ENCODE peak calls at places on chromosomes 4 and X, in ten cellular contexts. T is gastrocnemius medialis, N is right cardiac atrium, D is aorta, B is neuronal stem cell, Z is adrenal gland, F is A549, R is H1, G is breast epithelium, Q is left ventricle myocardium inferior. O is an unnamed sample.

GRCh38 chr4:84041426-84041825 is 457.7 kb downstream of the NKX6-1 start:
- DNase-seq in T (no peak), N (no peak), D (no peak), B (no peak), Z (no peak), F (no peak), R (no peak), G (no peak), Q (no peak), O (no peak)

GRCh38 chr4:99459546-99460042 is 24.5 kb upstream of the ADH7 start:
- DNase-seq in T (no peak), N (no peak), D (no peak), B (no peak), Z (no peak), F (no peak), R (no peak), G (no peak), Q (no peak), O (no peak)

GRCh38 chr4:24564488-24564887 is 19.9 kb downstream of the DHX15 start:
- DNase-seq in T (no peak), N (no peak), D (no peak), B (no peak), Z (no peak), F (no peak), R (no peak), G (no peak), Q (no peak), O (no peak)

GRCh38 chr4:1243451-1244080 is 5.4 kb downstream of the CTBP1 start:
- DNase-seq in T (no peak), N (no peak), D (peak; percentile 73), B (no peak), Z (peak; percentile 45), F (no peak), R (peak; percentile 42), G (no peak), Q (peak; percentile 14), O (peak; percentile 61)

GRCh38 chrX:6325437-6325836 is 96.8 kb upstream of the NLGN4X start:
- DNase-seq in T (no peak), N (no peak), D (no peak), B (no peak), Z (no peak), F (no peak), R (no peak), G (no peak), Q (no peak), O (no peak)

GRCh38 chr4:112813790-112814189 is 176.8 kb downstream of the LARP7 start:
- DNase-seq in T (no peak), N (no peak), D (no peak), B (peak; percentile 32), Z (no peak), F (no peak), R (no peak), G (no peak), Q (no peak), O (no peak)

GRCh38 chrX:126770179-126770578 is 49.4 kb upstream of the PRR32 start:
- DNase-seq in T (no peak), N (no peak), D (no peak), B (peak; percentile 6), Z (peak; percentile 49), F (peak; percentile 1), R (no peak), G (no peak), Q (no peak), O (no peak)

GRCh38 chr4:159070742-159071141 is 32.1 kb upstream of the RAPGEF2 start:
- DNase-seq in T (no peak), N (no peak), D (no peak), B (no peak), Z (no peak), F (no peak), R (no peak), G (no peak), Q (no peak), O (no peak)

GRCh38 chr4:185774076-185774731 is 37.8 kb downstream of the SORBS2 start:
- DNase-seq in T (no peak), N (no peak), D (no peak), B (no peak), Z (no peak), F (no peak), R (no peak), G (no peak), Q (no peak), O (no peak)
- H3K4me3 ChIP-seq in T (peak overlapping the region; percentile 21), N (peak overlapping the region; percentile 76), D (peak overlapping the region; percentile 71), B (no peak overlapping the region), Z (no peak overlapping the region), F (no peak overlapping the region), R (peak overlapping the region; percentile 22), G (peak overlapping the region; percentile 40), Q (peak overlapping the region; percentile 65), O (peak overlapping the region; percentile 49)

DNA sequence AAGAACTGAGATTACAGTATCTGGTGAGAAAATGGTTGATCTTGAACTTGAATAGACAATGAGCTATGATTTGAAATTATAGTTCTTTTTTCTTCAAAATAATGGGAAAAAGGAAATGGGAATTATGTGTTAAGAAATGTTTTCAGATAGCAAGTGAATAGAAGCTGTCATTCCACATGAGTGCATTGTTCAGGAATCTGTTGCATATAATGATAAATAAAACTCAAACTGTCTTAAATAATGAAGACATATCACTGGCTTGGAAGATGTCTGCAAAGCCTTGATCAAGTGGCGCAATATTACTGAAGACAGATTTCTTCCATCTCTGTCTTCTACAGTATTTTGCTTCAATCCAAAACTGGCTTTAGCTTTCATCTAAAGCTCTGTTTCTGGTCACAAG is 479.3 kb upstream of the ZFP42 start:
- DNase-seq in T (no peak), N (no peak), D (no peak), B (no peak), Z (no peak), F (no peak), R (no peak), G (no peak), Q (no peak), O (no peak)
- H3K27ac ChIP-seq in T (no peak overlapping the region), N (no peak overlapping the region), D (no peak overlapping the region), B (no peak overlapping the region), Z (no peak overlapping the region), F (no peak overlapping the region), R (no peak overlapping the region), G (no peak overlapping the region), Q (no peak overlapping the region), O (no peak overlapping the region)

DNA sequence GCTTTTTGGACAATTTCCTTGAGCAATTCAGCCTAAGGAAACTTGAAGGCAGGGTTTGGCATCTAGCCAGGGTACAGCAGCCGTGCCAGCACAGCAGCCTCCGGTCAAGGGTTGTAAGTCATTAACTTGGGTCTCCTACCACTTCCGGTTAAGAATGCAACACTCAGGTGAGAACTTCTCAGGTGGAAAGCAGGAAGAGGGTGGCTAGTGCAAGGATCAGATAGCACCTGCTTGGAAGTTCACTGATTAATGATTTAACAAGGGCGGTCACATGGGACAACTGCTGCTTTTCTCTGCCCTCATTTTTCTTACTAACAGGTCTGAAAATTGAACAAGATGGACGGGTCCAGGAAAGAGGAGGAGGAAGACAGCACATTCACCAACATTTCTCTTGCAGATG is 30.1 kb upstream of the SCOC start:
- DNase-seq in T (no peak), N (peak; percentile 31), D (no peak), B (no peak), Z (peak; percentile 58), F (peak; percentile 15), R (no peak), G (no peak), Q (no peak), O (no peak)
- H3K4me3 ChIP-seq in T (no peak overlapping the region), N (no peak overlapping the region), D (no peak overlapping the region), B (no peak overlapping the region), Z (no peak overlapping the region), F (peak overlapping the region; percentile 20), R (no peak overlapping the region), G (no peak overlapping the region), Q (no peak overlapping the region), O (no peak overlapping the region)

GRCh38 chr4:39706829-39707511 is 9.0 kb downstream of the UBE2K start:
- DNase-seq in T (no peak), N (no peak), D (peak; percentile 68), B (no peak), Z (peak; percentile 49), F (no peak), R (peak; percentile 44), G (no peak), Q (no peak), O (no peak)
- H3K27ac ChIP-seq in T (peak overlapping the region; percentile 61), N (no peak overlapping the region), D (no peak overlapping the region), B (peak overlapping the region; percentile 39), Z (no peak overlapping the region), F (no peak overlapping the region), R (no peak overlapping the region), G (no peak overlapping the region), Q (peak overlapping the region; percentile 56), O (peak overlapping the region; percentile 59)

GRCh38 chr4:153785830-153786721 is 2.8 kb downstream of the SFRP2 start:
- DNase-seq in T (no peak), N (no peak), D (no peak), B (no peak), Z (no peak), F (no peak), R (no peak), G (no peak), Q (no peak), O (no peak)
- H3K4me3 ChIP-seq in T (no peak overlapping the region), N (no peak overlapping the region), D (no peak overlapping the region), B (peak overlapping the region; percentile 86), Z (no peak overlapping the region), F (no peak overlapping the region), R (peak overlapping the region; percentile 94), G (peak overlapping the region; percentile 59), Q (no peak overlapping the region), O (no peak overlapping the region)

DNA sequence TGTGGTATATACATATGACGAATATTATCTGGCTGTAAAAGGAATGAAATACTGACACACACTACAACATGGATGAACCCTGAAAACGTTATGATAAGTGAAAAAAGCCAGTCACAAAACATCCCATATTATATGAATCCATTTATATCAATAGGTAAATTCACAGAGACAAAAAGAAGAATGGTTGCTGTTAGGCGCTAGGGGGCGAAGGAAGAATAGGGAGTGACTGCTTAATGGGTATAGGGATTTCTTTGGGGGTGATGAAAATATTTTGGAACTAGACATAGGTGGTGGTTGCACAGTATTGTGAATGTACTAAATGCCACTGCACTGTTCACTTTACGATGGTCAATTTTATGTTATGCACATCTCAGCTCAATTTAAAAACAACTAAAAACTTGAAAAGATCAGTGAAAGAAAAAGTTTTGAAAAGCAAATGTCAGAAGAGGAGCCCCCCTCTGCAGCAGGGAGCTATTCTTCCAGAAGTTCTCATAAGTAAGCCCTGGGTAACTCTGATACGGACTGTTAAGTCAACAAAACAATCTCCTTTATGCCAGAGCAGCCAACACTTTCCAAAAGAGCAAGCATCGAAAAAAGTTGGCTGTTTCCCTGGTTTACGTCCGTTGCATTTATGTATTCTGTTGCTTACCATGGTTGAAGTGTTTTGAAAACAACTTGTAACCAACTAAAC is 96.3 kb upstream of the EGFL6 start:
- DNase-seq in T (no peak), N (no peak), D (no peak), B (no peak), Z (no peak), F (no peak), R (no peak), G (no peak), Q (no peak), O (no peak)
- H3K27ac ChIP-seq in T (peak overlapping the region; percentile 43), N (no peak overlapping the region), D (peak overlapping the region; percentile 1), B (peak overlapping the region; percentile 34), Z (no peak overlapping the region), F (no peak overlapping the region), R (no peak overlapping the region), G (peak overlapping the region; percentile 31), Q (peak overlapping the region; percentile 77), O (peak overlapping the region; percentile 51)